ENCODE peak calls at places on chromosomes 7 and 10, in eight cellular contexts. E is K562, T is testis, I is fibroblast of the aortic adventitia, Z is thyroid gland, M is AG04450, L is coronary artery, R is AG04449. Q is an unnamed sample.

GRCh38 chr7:128879461-128879938 is 16.8 kb downstream of the ATP6V1F start:
- DNase-seq in E (peak), T (no peak), I (no peak), Z (no peak), M (no peak), L (no peak), R (no peak), Q (no peak)

GRCh38 chr7:109879429-109879828 is 1211.5 kb upstream of the LRRN3 start:
- DNase-seq in E (no peak), T (no peak), I (no peak), Z (no peak), M (no peak), L (no peak), R (no peak), Q (no peak)

GRCh38 chr7:12653127-12653917 is 34.1 kb upstream of the ARL4A start:
- DNase-seq in E (no peak), T (no peak), I (peak), Z (no peak), M (no peak), L (no peak), R (no peak), Q (no peak)

GRCh38 chr7:30931161-30931926 is 19.7 kb downstream of the AQP1 start:
- DNase-seq in E (no peak), T (peak), I (peak), Z (no peak), M (no peak), L (no peak), R (no peak), Q (no peak)

GRCh38 chr10:75508239-75508813 is 76.9 kb downstream of the LRMDA start:
- DNase-seq in E (no peak), T (no peak), I (peak), Z (no peak), M (no peak), L (no peak), R (peak), Q (peak)

GRCh38 chr7:155886391-155887173 is 74.3 kb upstream of the SHH start:
- DNase-seq in E (no peak), T (no peak), I (no peak), Z (peak), M (no peak), L (no peak), R (no peak), Q (no peak)

GRCh38 chr7:45881759-45882464 is 6.4 kb upstream of the IGFBP1 start:
- DNase-seq in E (no peak), T (no peak), I (peak), Z (no peak), M (peak), L (peak), R (no peak), Q (peak)

GRCh38 chr10:112030431-112030830 is 153.1 kb downstream of the GPAM start:
- DNase-seq in E (no peak), T (no peak), I (no peak), Z (no peak), M (no peak), L (no peak), R (no peak), Q (no peak)

GRCh38 chr7:3549598-3549997 is 248.5 kb downstream of the SDK1 start:
- DNase-seq in E (no peak), T (no peak), I (no peak), Z (no peak), M (no peak), L (no peak), R (no peak), Q (no peak)

GRCh38 chr10:128044186-128044585 is 82.0 kb downstream of the MKI67 start:
- DNase-seq in E (no peak), T (no peak), I (no peak), Z (no peak), M (no peak), L (no peak), R (no peak), Q (no peak)
- H3K4me3 ChIP-seq in E (no peak), T (no peak), I (no peak), Z (no peak), M (no peak), L (no peak), R (no peak), Q (no peak)

GRCh38 chr10:79245539-79246208 is 101.6 kb upstream of the PPIF start:
- DNase-seq in E (no peak), T (no peak), I (no peak), Z (no peak), M (no peak), L (no peak), R (no peak), Q (no peak)

GRCh38 chr10:79246606-79247275 is 100.5 kb upstream of the PPIF start:
- DNase-seq in E (no peak), T (peak), I (peak), Z (peak), M (no peak), L (peak), R (no peak), Q (no peak)

GRCh38 chr10:79248341-79248931 is 98.8 kb upstream of the PPIF start:
- DNase-seq in E (no peak), T (peak), I (no peak), Z (no peak), M (no peak), L (no peak), R (no peak), Q (no peak)

GRCh38 chr10:79246209-79246581 is 101.1 kb upstream of the PPIF start:
- DNase-seq in E (no peak), T (peak), I (peak), Z (peak), M (no peak), L (peak), R (no peak), Q (no peak)

GRCh38 chr10:79247373-79248137 is 99.7 kb upstream of the PPIF start:
- DNase-seq in E (no peak), T (no peak), I (no peak), Z (no peak), M (no peak), L (no peak), R (no peak), Q (no peak)
- H3K4me3 ChIP-seq in E (no peak), T (no peak), I (no peak), Z (no peak), M (no peak), L (no peak), R (no peak), Q (no peak)

DNA sequence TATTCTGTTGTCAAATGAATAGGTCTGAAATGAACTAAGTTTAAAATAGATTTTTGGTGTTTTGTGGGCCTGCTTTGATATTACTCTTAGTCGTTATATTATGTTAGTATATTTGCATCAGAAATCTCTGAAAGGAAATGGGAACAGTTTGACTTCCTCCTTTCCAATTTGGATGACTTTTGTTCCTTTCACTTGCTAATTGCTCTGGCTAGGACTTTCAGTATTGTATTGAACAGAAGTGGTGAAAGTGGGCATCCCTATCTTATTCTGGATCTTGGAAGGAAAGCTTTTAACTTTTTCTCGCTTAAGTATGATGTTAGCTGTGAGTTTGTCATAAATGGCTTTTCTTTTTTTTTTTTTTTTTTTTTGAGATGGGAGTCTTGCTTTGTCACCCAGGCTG is 273.6 kb upstream of the DKK1 start:
- DNase-seq in E (no peak), T (no peak), I (no peak), Z (no peak), M (no peak), L (no peak), R (no peak), Q (no peak)
- H3K4me3 ChIP-seq in E (no peak), T (no peak), I (no peak), Z (no peak), M (no peak), L (no peak), R (no peak), Q (no peak)

GRCh38 chr7:117871401-117871777 is 1.9 kb downstream of the CTTNBP2 start:
- DNase-seq in E (no peak), T (no peak), I (no peak), Z (no peak), M (no peak), L (no peak), R (no peak), Q (no peak)
- H3K4me3 ChIP-seq in E (no peak), T (no peak), I (no peak), Z (no peak), M (peak), L (peak), R (no peak), Q (peak)